ENCODE peak calls at places on chromosome 9, in nine cellular contexts. W is chondrocyte, R is H9, L is K562, Q is spleen, C is transverse colon, G is endothelial cell, D is HFFc6, Z is hepatocyte. T is an unnamed sample.
A peak's percentile ranks its signal among the peaks of the same experiment; 100 is the strongest.

GRCh38 chr9:133910855-133911514 is 81.1 kb downstream of the VAV2 start:
- DNase-seq in W (no peak), R (no peak), L (no peak), Q (no peak), C (no peak), G (no peak), D (no peak), Z (no peak), T (no peak)

GRCh38 chr9:21679432-21679831 is 123.0 kb upstream of the MTAP start:
- DNase-seq in W (no peak), R (no peak), L (no peak), Q (no peak), C (no peak), G (no peak), D (no peak), Z (no peak), T (no peak)

GRCh38 chr9:135126480-135127187 is 39.2 kb downstream of the OLFM1 start:
- DNase-seq in W (no peak), R (no peak), L (no peak), Q (no peak), C (no peak), G (no peak), D (no peak), Z (no peak), T (no peak)

GRCh38 chr9:134987906-134988700 is 70.4 kb upstream of the FCN1 start:
- DNase-seq in W (no peak), R (no peak), L (no peak), Q (no peak), C (no peak), G (no peak), D (no peak), Z (no peak), T (no peak)

GRCh38 chr9:125409217-125409636 is 147.6 kb downstream of the GAPVD1 start:
- DNase-seq in W (no peak), R (peak; percentile 66), L (peak; percentile 45), Q (peak; percentile 72), C (no peak), G (no peak), D (no peak), Z (no peak), T (peak; percentile 31)

GRCh38 chr9:31347082-31347617 is 1037.3 kb upstream of the ACO1 start:
- DNase-seq in W (no peak), R (no peak), L (no peak), Q (no peak), C (no peak), G (peak; percentile 10), D (no peak), Z (no peak), T (no peak)

GRCh38 chr9:5442400-5443011 is 4.8 kb upstream of the PLGRKT start:
- DNase-seq in W (no peak), R (no peak), L (peak; percentile 19), Q (no peak), C (peak; percentile 39), G (peak; percentile 40), D (peak; percentile 59), Z (peak; percentile 67), T (no peak)

GRCh38 chr9:98565152-98566135 is 143.3 kb downstream of the GABBR2 start:
- DNase-seq in W (no peak), R (no peak), L (no peak), Q (no peak), C (no peak), G (no peak), D (no peak), Z (no peak), T (no peak)

GRCh38 chr9:114098021-114098659 is 952 bp downstream of the KIF12 start:
- DNase-seq in W (peak; percentile 68), R (peak; percentile 77), L (peak; percentile 71), Q (no peak), C (peak; percentile 70), G (peak; percentile 24), D (no peak), Z (peak; percentile 84), T (peak; percentile 84)

GRCh38 chr9:121266356-121266755 is 1.6 kb upstream of the GSN start:
- DNase-seq in W (no peak), R (no peak), L (no peak), Q (no peak), C (no peak), G (no peak), D (no peak), Z (no peak), T (no peak)

GRCh38 chr9:74609671-74610416 is 112.7 kb downstream of the RORB start:
- DNase-seq in W (no peak), R (no peak), L (no peak), Q (no peak), C (no peak), G (no peak), D (no peak), Z (no peak), T (no peak)

GRCh38 chr9:108486791-108487190 is 369.0 kb downstream of the ACTL7B start:
- DNase-seq in W (no peak), R (no peak), L (no peak), Q (no peak), C (no peak), G (no peak), D (no peak), Z (no peak), T (no peak)

GRCh38 chr9:35675732-35676392 is 2.1 kb downstream of the CA9 start:
- DNase-seq in W (no peak), R (peak; percentile 93), L (no peak), Q (peak; percentile 82), C (peak; percentile 54), G (peak; percentile 81), D (no peak), Z (peak; percentile 82), T (peak; percentile 49)

GRCh38 chr9:104982543-104982942 is 54.6 kb upstream of the ABCA1 start:
- DNase-seq in W (no peak), R (no peak), L (no peak), Q (no peak), C (no peak), G (no peak), D (no peak), Z (no peak), T (no peak)

DNA sequence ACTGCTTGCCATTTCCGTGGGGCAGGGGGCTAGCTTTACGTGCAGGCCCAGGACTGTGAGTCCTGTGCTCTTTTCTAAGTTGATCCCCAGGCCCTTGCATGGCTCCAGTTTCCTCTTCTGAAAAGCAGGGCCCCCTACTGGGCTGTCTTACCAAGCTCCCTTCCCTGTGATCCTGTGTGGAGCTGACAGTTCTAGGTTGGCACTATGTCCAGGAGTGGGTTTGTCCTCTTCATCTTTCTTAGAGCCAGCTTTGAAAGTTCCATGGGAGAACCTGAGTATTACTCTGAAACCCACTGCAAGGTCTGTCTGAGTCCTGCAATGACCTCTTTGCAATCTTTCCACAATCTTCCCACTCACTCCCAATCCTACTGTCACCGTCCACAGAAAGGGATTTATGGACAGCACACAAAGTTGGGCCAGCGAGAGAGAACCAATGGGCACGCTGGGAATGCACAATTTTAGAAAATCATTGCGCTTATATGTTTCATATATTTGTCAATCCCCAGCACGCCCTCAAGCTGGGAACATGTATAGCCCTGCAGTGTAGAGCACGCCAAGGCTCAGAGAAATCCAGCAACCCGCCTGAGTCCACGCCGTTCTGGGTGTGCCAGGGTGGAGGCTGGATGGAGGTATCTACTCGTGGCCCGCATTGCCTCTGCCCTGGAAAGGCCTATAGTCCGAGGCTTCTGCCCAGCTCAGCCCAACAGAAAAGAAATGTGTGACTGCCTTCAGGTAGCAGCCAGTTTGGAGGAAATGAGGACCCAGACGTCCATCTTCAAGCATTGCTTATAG is 18.0 kb downstream of the S1PR3 start:
- DNase-seq in W (no peak), R (no peak), L (no peak), Q (no peak), C (no peak), G (no peak), D (no peak), Z (no peak), T (no peak)
- TF ChIP-seq CTCF in W (peak; percentile 27), R (no peak), L (no peak), Q (no peak), C (no peak), G (no peak), D (peak; percentile 59), Z (peak; percentile 4), T (no peak)

GRCh38 chr9:22718653-22719052 is 272.0 kb downstream of the DMRTA1 start:
- DNase-seq in W (no peak), R (no peak), L (no peak), Q (no peak), C (no peak), G (no peak), D (no peak), Z (no peak), T (no peak)
- TF ChIP-seq CTCF in W (peak; percentile 70), R (peak; percentile 61), L (no peak), Q (no peak), C (no peak), G (peak; percentile 51), D (peak; percentile 73), Z (peak; percentile 24), T (no peak)

DNA sequence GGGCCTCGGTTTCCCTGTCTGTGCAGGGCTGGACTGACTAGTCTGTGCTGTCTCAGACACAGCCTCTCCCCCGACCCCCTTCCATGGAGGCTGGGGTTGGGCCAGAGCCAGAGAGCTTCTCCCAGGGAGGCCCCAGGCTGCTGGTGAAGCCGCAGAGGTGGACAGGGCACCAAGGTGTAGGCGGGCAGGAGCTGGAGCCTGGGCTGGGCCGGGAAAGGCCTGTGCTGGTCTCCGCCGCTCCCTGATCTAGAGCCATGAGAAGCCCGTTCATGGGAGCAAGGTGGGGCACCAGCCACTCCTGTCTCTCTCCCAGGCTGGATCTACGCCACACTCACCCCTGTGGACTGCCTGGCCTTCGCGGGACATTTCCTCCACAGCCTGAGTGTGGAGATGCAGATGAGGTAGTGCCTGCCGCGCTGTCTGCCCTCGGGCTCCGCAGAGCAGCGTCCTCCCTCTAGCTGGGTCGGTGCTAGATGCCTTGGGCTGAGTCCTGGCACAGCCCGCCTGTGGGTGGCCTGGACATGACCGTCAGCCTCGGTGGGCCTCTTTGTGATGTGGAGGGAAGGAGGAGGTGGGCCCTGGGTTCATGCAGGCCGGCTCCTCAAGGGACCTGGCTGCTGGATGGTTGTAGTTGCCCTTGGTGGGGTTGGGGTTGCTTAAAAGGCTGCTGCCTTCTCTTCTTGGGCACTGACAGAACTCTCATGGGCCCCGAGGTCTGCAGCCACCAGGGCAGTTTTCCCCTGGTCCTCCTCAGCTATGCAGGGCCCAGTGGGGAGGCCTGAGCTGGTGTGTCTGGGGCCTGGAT is 79.4 kb downstream of the PHF2 start:
- DNase-seq in W (peak; percentile 81), R (no peak), L (no peak), Q (peak; percentile 64), C (peak; percentile 5), G (no peak), D (no peak), Z (no peak), T (peak; percentile 37)
- TF ChIP-seq CTCF in W (no peak), R (no peak), L (no peak), Q (no peak), C (no peak), G (no peak), D (no peak), Z (no peak), T (no peak)

GRCh38 chr9:110309661-110310060 is 28.0 kb downstream of the TXNDC8 start:
- DNase-seq in W (no peak), R (no peak), L (no peak), Q (no peak), C (no peak), G (no peak), D (no peak), Z (no peak), T (no peak)

GRCh38 chr9:110308504-110309109 is 29.1 kb downstream of the TXNDC8 start:
- DNase-seq in W (no peak), R (no peak), L (no peak), Q (no peak), C (no peak), G (no peak), D (no peak), Z (no peak), T (no peak)

GRCh38 chr9:110303136-110303535 is 34.5 kb downstream of the TXNDC8 start:
- DNase-seq in W (no peak), R (no peak), L (no peak), Q (no peak), C (no peak), G (no peak), D (peak; percentile 4), Z (peak; percentile 17), T (no peak)

GRCh38 chr9:110307191-110307590 is 30.5 kb downstream of the TXNDC8 start:
- DNase-seq in W (no peak), R (no peak), L (no peak), Q (no peak), C (no peak), G (no peak), D (no peak), Z (no peak), T (no peak)
- TF ChIP-seq CTCF in W (no peak), R (no peak), L (no peak), Q (no peak), C (no peak), G (no peak), D (no peak), Z (no peak), T (no peak)

T was measured in mucosa of descending colon.